ENCODE peak calls at places on chromosomes 11 and 22, in eight cellular contexts. N, B, X, F, J, L, R and O are unnamed samples. For H3K36me3 and H3K4me1, the result is how much of the 10 kb centered on the place peaks cover.

GRCh38 chr11:70176940-70177689 is 26.0 kb upstream of the FADD start:
- DNase-seq in N (no peak), B (peak), X (peak), F (peak), J (peak), L (peak), R (no peak), O (peak)

GRCh38 chr11:95229199-95230053 is 1.6 kb downstream of the SESN3 start:
- DNase-seq in N (no peak), B (peak), X (no peak), F (peak), J (peak), L (peak), R (no peak), O (peak)

GRCh38 chr22:27988704-27989103 is 69.6 kb upstream of the PITPNB start:
- DNase-seq in N (no peak), B (no peak), X (no peak), F (no peak), J (no peak), L (no peak), R (no peak), O (no peak)

GRCh38 chr11:129291556-129291955 is 84.1 kb upstream of the BARX2 start:
- DNase-seq in N (no peak), B (no peak), X (no peak), F (no peak), J (no peak), L (no peak), R (no peak), O (no peak)

GRCh38 chr22:48167238-48167637 is 1404.8 kb downstream of the TBC1D22A start:
- DNase-seq in N (peak), B (no peak), X (no peak), F (no peak), J (peak), L (no peak), R (no peak), O (no peak)

GRCh38 chr11:86069408-86070086 is 663 bp upstream of the PICALM start:
- DNase-seq in N (no peak), B (peak), X (peak), F (peak), J (peak), L (peak), R (peak), O (peak)

GRCh38 chr11:117932987-117933386 is 3.8 kb upstream of the TMPRSS13 start:
- DNase-seq in N (no peak), B (no peak), X (no peak), F (no peak), J (no peak), L (no peak), R (no peak), O (no peak)

GRCh38 chr11:1202154-1202775 is 20.6 kb upstream of the MUC5B start:
- DNase-seq in N (no peak), B (peak), X (no peak), F (no peak), J (peak), L (no peak), R (no peak), O (no peak)

GRCh38 chr11:117638913-117639543 is 158.0 kb downstream of the DSCAML1 start:
- DNase-seq in N (no peak), B (no peak), X (no peak), F (no peak), J (no peak), L (no peak), R (no peak), O (no peak)

GRCh38 chr11:86676533-86677154 is 4.2 kb upstream of the ME3 start:
- DNase-seq in N (peak), B (peak), X (peak), F (no peak), J (peak), L (no peak), R (no peak), O (no peak)

GRCh38 chr11:66676931-66677598 is 622 bp downstream of the RBM4B start:
- DNase-seq in N (no peak), B (peak), X (peak), F (no peak), J (no peak), L (peak), R (no peak), O (no peak)

GRCh38 chr11:2380807-2381350 is 3.8 kb downstream of the CD81 start:
- DNase-seq in N (no peak), B (peak), X (no peak), F (peak), J (peak), L (peak), R (peak), O (no peak)

GRCh38 chr11:108733479-108734116 is 68.7 kb downstream of the DDX10 start:
- DNase-seq in N (no peak), B (peak), X (peak), F (no peak), J (peak), L (peak), R (peak), O (peak)
- H3K36me3 ChIP-seq in N (under half), B (under half), X (under half), F (under half), J (under half), L (under half), R (under half), O (under half)

DNA sequence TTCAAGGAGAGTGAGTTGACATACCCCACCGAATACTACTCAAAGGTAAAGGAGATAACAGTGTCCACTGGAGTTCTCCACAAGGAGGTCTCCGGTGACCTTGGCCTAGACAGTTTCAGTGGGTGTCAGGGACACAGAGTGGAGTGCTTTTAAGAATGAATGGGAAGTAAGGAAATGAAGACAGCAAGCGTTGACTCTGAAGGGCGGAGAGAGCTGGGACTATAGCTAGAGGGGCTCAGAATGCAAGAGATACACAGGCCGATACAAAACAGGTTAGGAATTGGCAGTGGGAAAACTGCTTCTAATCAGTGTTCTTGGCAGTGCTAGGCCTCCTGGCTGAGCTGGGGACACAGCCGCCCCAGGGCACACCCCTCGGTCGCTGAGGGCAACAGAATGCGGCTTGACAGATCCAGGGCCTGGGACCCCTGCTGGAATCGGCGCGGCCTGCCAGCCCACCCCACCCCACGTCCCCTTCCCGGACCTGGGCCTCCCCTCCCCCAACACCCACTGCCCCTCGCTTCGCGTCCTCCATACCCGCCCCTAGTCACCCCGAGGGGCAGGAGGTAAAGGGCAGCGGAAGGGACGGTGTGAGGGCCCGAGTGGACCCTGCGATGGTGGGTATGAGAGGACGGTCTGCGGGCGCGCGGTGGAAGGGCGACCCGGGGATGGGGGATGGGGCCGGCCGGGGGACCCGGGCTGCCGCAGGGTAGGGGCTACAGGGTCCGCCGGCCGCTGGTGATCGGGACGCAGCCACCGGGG is 516 bp downstream of the APBB1 start:
- DNase-seq in N (peak), B (peak), X (no peak), F (peak), J (no peak), L (no peak), R (no peak), O (peak)
- H3K9ac ChIP-seq in N (peak), B (peak), X (peak), F (no peak), J (no peak), L (peak), R (no peak), O (peak)

DNA sequence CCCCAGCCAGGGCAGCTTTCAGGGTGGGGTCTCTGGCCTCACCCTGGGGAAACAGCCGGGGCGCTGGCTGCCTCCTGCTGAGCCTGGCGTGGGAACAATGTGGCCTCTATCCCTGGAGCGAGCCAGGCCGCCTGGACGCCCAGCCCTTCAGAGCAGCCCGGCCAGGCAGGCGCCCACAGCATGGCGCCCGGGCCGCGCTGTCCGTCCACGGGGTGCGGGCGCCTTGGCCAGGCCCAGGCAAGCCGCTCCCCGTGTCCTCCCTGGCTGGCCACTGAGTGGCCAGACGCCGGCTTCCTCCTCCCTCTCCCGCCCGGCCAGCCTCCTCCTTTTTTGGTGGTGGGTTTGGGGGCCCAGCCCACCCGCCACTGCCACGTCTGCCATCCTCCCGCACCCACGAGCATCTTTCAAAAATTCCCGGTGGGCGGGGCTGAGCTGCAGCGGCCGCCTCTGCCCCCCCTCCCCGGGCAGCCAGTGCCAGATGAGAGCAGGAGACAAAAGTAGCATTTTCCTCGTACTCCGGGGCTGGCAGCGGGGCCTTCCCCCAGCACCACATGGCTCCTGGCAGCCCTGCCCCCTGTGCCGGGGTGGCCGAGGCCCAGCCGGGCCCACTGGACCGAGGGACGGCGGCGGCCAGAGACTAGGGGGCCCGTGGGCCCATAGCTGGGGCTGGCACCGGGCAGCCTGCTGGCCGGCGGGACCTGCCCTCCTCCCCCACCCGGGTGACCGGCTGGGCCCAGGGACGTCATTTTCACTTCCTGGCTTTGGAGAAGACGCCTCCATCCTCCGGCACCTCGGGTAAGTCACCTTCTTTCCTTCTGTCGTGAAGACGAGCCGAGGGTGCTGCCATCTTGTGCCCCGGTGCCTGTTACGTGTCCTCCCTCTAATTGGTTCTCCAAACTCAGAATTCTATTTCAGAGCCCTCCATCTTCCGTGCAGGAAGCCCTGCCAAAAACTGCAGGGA is 70.2 kb upstream of the PPARA start:
- DNase-seq in N (no peak), B (peak), X (peak), F (no peak), J (no peak), L (no peak), R (no peak), O (no peak)
- H3K4me1 ChIP-seq in N (under half), B (under half), X (half or more), F (under half), J (under half), L (half or more), R (under half), O (half or more)

GRCh38 chr22:20530368-20531153 is 23.2 kb downstream of the MED15 start:
- DNase-seq in N (no peak), B (peak), X (peak), F (no peak), J (no peak), L (peak), R (no peak), O (peak)
- H3K36me3 ChIP-seq in N (half or more), B (under half), X (under half), F (under half), J (under half), L (under half), R (under half), O (under half)

GRCh38 chr11:74685338-74685737 is 45.9 kb downstream of the CHRDL2 start:
- DNase-seq in N (no peak), B (no peak), X (no peak), F (no peak), J (no peak), L (no peak), R (no peak), O (no peak)

GRCh38 chr11:74683279-74683871 is 47.9 kb downstream of the CHRDL2 start:
- DNase-seq in N (peak), B (peak), X (no peak), F (no peak), J (no peak), L (no peak), R (no peak), O (peak)

GRCh38 chr11:74684661-74685060 is 46.6 kb downstream of the CHRDL2 start:
- DNase-seq in N (no peak), B (no peak), X (no peak), F (no peak), J (no peak), L (no peak), R (no peak), O (no peak)

GRCh38 chr11:74682731-74683278 is 48.4 kb downstream of the CHRDL2 start:
- DNase-seq in N (no peak), B (no peak), X (no peak), F (no peak), J (no peak), L (no peak), R (no peak), O (no peak)

GRCh38 chr11:74683941-74684481 is 47.2 kb downstream of the CHRDL2 start:
- DNase-seq in N (no peak), B (peak), X (peak), F (no peak), J (no peak), L (no peak), R (no peak), O (peak)
- H3K9ac ChIP-seq in N (no peak), B (peak), X (no peak), F (no peak), J (no peak), L (peak), R (no peak), O (peak)

DNA sequence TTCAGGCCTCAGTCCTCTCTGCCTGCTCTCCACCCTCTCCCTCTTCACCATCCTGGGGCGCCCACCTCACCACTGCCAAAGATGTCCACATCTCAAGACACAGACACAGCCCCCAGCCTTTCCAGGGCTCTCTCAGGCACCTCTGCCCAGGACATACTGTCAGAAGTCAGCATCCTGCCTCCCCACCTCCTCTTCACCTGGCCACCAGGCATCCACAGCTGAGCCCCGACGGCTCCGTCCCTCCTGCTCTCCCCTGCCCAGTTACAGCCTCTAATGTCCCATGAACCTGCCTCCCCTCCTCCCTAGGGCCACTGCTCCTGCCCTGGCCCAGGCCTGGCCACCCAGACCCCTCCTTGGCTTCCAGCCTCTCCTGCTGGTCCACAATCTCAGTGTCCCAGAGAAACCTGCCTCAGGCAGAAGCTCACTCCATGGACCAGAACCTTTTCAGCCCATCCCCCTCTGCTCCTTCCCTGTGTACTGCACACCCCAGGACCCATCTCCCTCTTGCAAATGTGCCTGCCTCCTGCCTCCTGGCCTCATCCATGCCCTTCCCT is 3.2 kb downstream of the LTBP3 start:
- DNase-seq in N (no peak), B (no peak), X (no peak), F (no peak), J (no peak), L (no peak), R (no peak), O (no peak)
- H3K4me1 ChIP-seq in N (under half), B (under half), X (half or more), F (under half), J (under half), L (half or more), R (under half), O (under half)